ENCODE peak calls at places on chromosomes 4 and X, in five cellular contexts. U is fibroblast of mammary gland, K is lung, N is retinal pigment epithelial cell, H is fibroblast of villous mesenchyme. P is an unnamed sample.

GRCh38 chr4:36224969-36225903 is 19.1 kb downstream of the ARAP2 start:
- DNase-seq in U (no peak), N (no peak), H (no peak), K (no peak), P (no peak)

GRCh38 chr4:154781126-154781982 is at the start of gene RBM46:
- DNase-seq in N (no peak), U (no peak), H (no peak), K (no peak), P (no peak)

GRCh38 chr4:189414021-189414420 is 526.7 kb upstream of the FRG1 start:
- DNase-seq in H (no peak), K (no peak), U (no peak), N (no peak), P (no peak)

GRCh38 chr4:100738388-100739165 is 220.8 kb upstream of the EMCN start:
- DNase-seq in U (peak), K (no peak), H (peak), N (peak), P (no peak)

GRCh38 chrX:154409222-154409871 is at the start of gene DNASE1L1:
- DNase-seq in N (peak), U (peak), H (peak), K (peak), P (no peak)

GRCh38 chr4:23889814-23890269 is at the start of gene PPARGC1A:
- DNase-seq in N (peak), U (peak), H (peak), K (peak), P (no peak)

GRCh38 chrX:147183161-147183560 is 368.6 kb upstream of the CXorf51A start:
- DNase-seq in H (no peak), K (no peak), N (no peak), U (no peak), P (no peak)

GRCh38 chrX:109600114-109600710 is 24.8 kb downstream of the KCNE5 start:
- DNase-seq in K (no peak), H (peak), U (peak), N (no peak), P (no peak)

GRCh38 chr4:7761720-7762119 is 177.9 kb downstream of the AFAP1 start:
- DNase-seq in K (peak), U (peak), H (peak), N (no peak), P (peak)
- TF ChIP-seq CTCF in K (peak), U (peak), H (peak), N (peak), P (peak)

DNA sequence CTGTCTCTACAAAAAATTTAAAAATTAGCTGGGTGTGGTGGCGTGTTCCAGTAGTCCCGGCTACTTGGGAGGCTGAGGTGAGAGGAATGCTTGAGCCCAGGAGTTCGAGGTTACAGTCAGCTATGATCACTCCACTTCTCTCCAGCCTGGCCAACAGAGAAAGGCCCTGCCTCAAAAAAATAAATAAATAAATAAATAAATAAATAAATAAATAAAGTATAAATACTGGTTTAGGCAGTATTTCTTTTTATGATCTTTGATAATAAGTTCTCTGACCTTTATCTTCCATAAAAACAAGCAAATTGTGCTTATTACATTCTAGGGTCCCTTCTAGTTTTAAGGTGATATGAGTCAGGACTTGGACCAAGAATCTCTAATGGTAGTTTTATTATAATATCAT is 320.3 kb downstream of the PCDH19 start:
- DNase-seq in N (no peak), H (no peak), U (no peak), K (no peak), P (no peak)
- TF ChIP-seq CTCF in N (no peak), H (no peak), U (no peak), K (no peak), P (no peak)

GRCh38 chr4:54449999-54450398 is 207.8 kb upstream of the KIT start:
- DNase-seq in K (no peak), U (no peak), H (no peak), N (no peak), P (no peak)
- TF ChIP-seq CTCF in K (no peak), U (no peak), H (no peak), N (no peak), P (no peak)

GRCh38 chr4:85708468-85708867 is 233.5 kb downstream of the ARHGAP24 start:
- DNase-seq in N (no peak), K (no peak), H (no peak), U (no peak), P (no peak)
- TF ChIP-seq CTCF in N (no peak), K (no peak), H (no peak), U (no peak), P (no peak)

GRCh38 chr4:2761035-2761923 is 5.1 kb upstream of the TNIP2 start:
- DNase-seq in N (no peak), H (no peak), K (no peak), U (no peak), P (peak)
- TF ChIP-seq CTCF in N (peak), H (no peak), K (no peak), U (no peak), P (no peak)

DNA sequence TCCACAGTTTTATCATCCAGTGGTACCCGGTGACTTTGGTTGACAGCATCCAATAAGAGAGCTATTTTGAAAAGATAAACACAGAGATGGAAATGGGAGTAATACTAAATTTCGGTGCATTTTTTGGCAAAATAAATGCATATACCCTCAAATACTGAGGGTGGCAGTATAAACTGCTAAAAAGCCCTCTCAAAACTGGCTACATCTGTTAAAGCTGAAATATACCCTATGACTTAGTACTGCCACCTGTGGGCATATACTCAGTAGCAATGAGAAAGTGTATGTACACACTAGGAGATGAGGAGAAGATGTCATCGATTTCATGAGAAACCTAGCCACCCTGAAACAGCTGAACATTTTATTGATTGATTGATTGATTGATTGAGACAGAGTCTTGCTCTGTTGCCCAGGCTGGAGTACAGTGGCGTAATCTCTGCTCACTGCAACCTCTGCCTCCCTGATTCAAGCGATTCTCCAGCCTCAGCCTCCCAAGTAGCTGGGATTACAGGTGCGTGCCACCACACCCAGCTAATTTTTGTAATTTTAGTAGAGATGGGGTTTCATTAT is 12.2 kb upstream of the TMEM128 start:
- DNase-seq in K (no peak), U (peak), H (peak), N (no peak), P (peak)
- TF ChIP-seq CTCF in K (peak), U (peak), H (peak), N (peak), P (peak)

GRCh38 chr4:92047209-92047877 is 256.4 kb upstream of the GRID2 start:
- DNase-seq in N (peak), K (no peak), H (peak), U (no peak), P (no peak)
- TF ChIP-seq CTCF in N (peak), K (no peak), H (no peak), U (no peak), P (no peak)

GRCh38 chrX:47958943-47959342 is 44.8 kb downstream of the ZNF182 start:
- DNase-seq in U (peak), N (no peak), H (peak), K (no peak), P (peak)
- TF ChIP-seq CTCF in U (peak), N (peak), H (peak), K (peak), P (peak)

DNA sequence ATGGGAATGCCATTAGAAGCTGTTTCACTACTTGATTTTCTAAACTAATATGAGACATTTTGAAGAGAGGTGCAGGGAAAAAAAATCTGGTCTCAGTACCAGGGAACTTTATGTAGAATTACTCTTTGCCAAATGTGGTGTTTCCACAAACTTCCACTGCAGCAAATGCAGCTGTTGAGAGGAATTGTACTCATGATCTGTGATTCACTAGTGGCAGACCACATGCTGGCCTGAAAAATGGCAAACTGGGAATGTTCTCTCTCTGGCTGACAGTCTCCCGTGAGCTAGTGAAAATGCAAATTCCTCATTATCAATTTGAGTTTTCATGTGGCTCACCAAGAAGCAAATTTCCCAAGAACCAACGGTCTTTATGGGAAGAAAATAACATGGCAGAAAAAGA is 37.8 kb upstream of the GPR101 start:
- DNase-seq in N (no peak), K (no peak), H (no peak), U (no peak), P (no peak)
- TF ChIP-seq CTCF in N (no peak), K (no peak), H (no peak), U (no peak), P (no peak)